ENCODE peak calls at places on chromosomes 4 and X, in four cellular contexts. G, L, E and V are unnamed samples.

GRCh38 chr4:154293427-154293826 is 198.2 kb downstream of the DCHS2 start:
- DNase-seq in L (no peak), G (no peak), E (no peak), V (no peak)

GRCh38 chrX:25049347-25049746 is 33.6 kb upstream of the ARX start:
- DNase-seq in G (no peak), E (peak; percentile 12), L (no peak), V (peak; percentile 17)

GRCh38 chr4:64271601-64272081 is 137.6 kb downstream of the TECRL start:
- DNase-seq in G (no peak), L (peak; percentile 25), E (no peak), V (peak; percentile 77)

GRCh38 chr4:8710946-8711345 is 118.4 kb downstream of the CPZ start:
- DNase-seq in L (peak; percentile 3), G (no peak), E (no peak), V (no peak)

GRCh38 chr4:44522761-44523445 is 74.3 kb upstream of the KCTD8 start:
- DNase-seq in E (no peak), L (no peak), G (no peak), V (no peak)

GRCh38 chr4:117957570-117957969 is 76.7 kb upstream of the NDST3 start:
- DNase-seq in L (no peak), E (no peak), G (no peak), V (no peak)

GRCh38 chr4:160772668-160773067 is 1391.1 kb downstream of the FSTL5 start:
- DNase-seq in L (no peak), E (no peak), G (no peak), V (peak; percentile 8)

GRCh38 chr4:183409463-183409862 is 35.0 kb upstream of the CDKN2AIP start:
- DNase-seq in E (no peak), L (no peak), G (no peak), V (no peak)

GRCh38 chrX:71118985-71119535 is 664 bp downstream of the MED12 start:
- DNase-seq in L (no peak), G (no peak), E (no peak), V (no peak)

GRCh38 chr4:75634951-75635350 is 4.6 kb upstream of the CDKL2 start:
- DNase-seq in L (no peak), E (peak; percentile 57), G (no peak), V (no peak)

GRCh38 chrX:134569306-134569705 is 89.0 kb downstream of the PLAC1 start:
- DNase-seq in E (no peak), L (no peak), G (no peak), V (no peak)

GRCh38 chr4:21290562-21290961 is 590.3 kb downstream of the PACRGL start:
- DNase-seq in G (no peak), E (no peak), L (no peak), V (no peak)

GRCh38 chr4:147714575-147715401 is 17.1 kb upstream of the ARHGAP10 start:
- DNase-seq in L (no peak), E (peak; percentile 83), G (peak; percentile 80), V (peak; percentile 68)

GRCh38 chrX:9746148-9746880 is 19.3 kb downstream of the GPR143 start:
- DNase-seq in E (peak; percentile 19), L (no peak), G (no peak), V (peak; percentile 27)

GRCh38 chr4:10160280-10160856 is 43.8 kb upstream of the WDR1 start:
- DNase-seq in L (no peak), G (no peak), E (peak; percentile 21), V (peak; percentile 20)

GRCh38 chr4:187608001-187608421 is 387.6 kb upstream of the ZFP42 start:
- DNase-seq in L (no peak), G (peak; percentile 67), E (peak; percentile 51), V (peak; percentile 20)

GRCh38 chrX:96753230-96753629 is 68.6 kb downstream of the DIAPH2 start:
- DNase-seq in L (no peak), G (no peak), E (no peak), V (no peak)

GRCh38 chr4:340011-340410 is 2.4 kb downstream of the ZNF141 start:
- DNase-seq in G (no peak), L (no peak), E (no peak), V (no peak)

GRCh38 chr4:67912051-67912450 is 28.2 kb upstream of the TMPRSS11D start:
- DNase-seq in E (no peak), G (no peak), L (no peak), V (no peak)

GRCh38 chrX:3690140-3690539 is 23.3 kb downstream of the PRKX start:
- DNase-seq in G (no peak), L (no peak), E (no peak), V (no peak)

GRCh38 chr4:8439914-8440490 is 521 bp downstream of the ACOX3 start:
- DNase-seq in E (no peak), L (no peak), G (no peak), V (no peak)

GRCh38 chr4:139266583-139267257 is 13.3 kb downstream of the MGARP start:
- DNase-seq in L (no peak), G (no peak), E (peak; percentile 85), V (peak; percentile 53)

GRCh38 chr4:113738251-113738650 is 23.3 kb downstream of the CAMK2D start:
- DNase-seq in G (peak; percentile 66), L (no peak), E (peak; percentile 76), V (peak; percentile 43)

GRCh38 chrX:7059214-7059838 is 88.2 kb upstream of the STS start:
- DNase-seq in L (no peak), E (no peak), G (no peak), V (no peak)

GRCh38 chrX:40199704-40200103 is 101.9 kb upstream of the BCOR start:
- DNase-seq in G (no peak), E (no peak), L (no peak), V (peak; percentile 30)

GRCh38 chrX:21374163-21374993 is at the start of gene CNKSR2:
- DNase-seq in E (peak; percentile 6), G (no peak), L (peak; percentile 78), V (no peak)

GRCh38 chr4:139576219-139576618 is 20.2 kb upstream of the SETD7 start:
- DNase-seq in E (no peak), L (no peak), G (no peak), V (no peak)

GRCh38 chrX:39008554-39008953 is 207.3 kb downstream of the MID1IP1 start:
- DNase-seq in G (no peak), E (peak; percentile 6), L (no peak), V (no peak)

GRCh38 chr4:163063891-163064290 is 102.8 kb downstream of the NAF1 start:
- DNase-seq in G (no peak), E (peak; percentile 26), L (no peak), V (peak; percentile 79)

GRCh38 chr4:37634180-37634579 is 52.0 kb downstream of the RELL1 start:
- DNase-seq in E (no peak), G (no peak), L (no peak), V (no peak)

GRCh38 chrX:22652596-22652995 is 347.2 kb upstream of the DDX53 start:
- DNase-seq in E (peak; percentile 57), G (no peak), L (peak; percentile 18), V (peak; percentile 13)

GRCh38 chrX:110985470-110985869 is 110.5 kb upstream of the PAK3 start:
- DNase-seq in E (no peak), L (no peak), G (no peak), V (no peak)

GRCh38 chr4:45172636-45173035 is 446.3 kb upstream of the GNPDA2 start:
- DNase-seq in L (peak; percentile 22), G (no peak), E (no peak), V (no peak)

GRCh38 chrX:112769034-112769433 is 71.6 kb downstream of the AMOT start:
- DNase-seq in E (peak; percentile 2), G (no peak), L (no peak), V (no peak)

GRCh38 chrX:49271341-49271740 is 1.7 kb downstream of the PPP1R3F start:
- DNase-seq in G (no peak), E (no peak), L (no peak), V (no peak)

GRCh38 chrX:68634649-68635227 is 12.7 kb upstream of the STARD8 start:
- DNase-seq in L (no peak), G (peak; percentile 31), E (no peak), V (no peak)

GRCh38 chr4:19358015-19358414 is 893.7 kb upstream of the SLIT2 start:
- DNase-seq in G (no peak), L (no peak), E (peak; percentile 72), V (peak; percentile 80)

DNA sequence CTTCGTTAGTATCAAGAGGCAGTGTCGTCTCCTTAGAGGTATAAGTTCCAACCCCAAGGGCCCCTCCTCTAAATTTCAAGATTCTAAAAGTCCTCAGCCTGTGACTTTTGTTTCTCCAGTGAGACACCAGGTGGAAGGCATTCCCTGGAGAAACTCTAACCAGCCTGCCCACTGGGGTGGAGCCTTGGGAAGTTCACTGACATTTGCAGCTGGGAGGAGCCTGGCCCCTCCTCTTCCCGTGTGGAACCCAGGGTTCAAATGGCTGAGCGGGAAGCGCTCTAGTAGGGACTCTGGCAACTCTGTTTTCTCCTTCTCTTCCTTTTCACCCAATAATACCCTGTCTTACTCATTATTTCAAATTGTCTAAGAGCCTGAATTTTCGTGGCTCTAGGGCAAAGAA is 325.0 kb downstream of the TLL1 start:
- DNase-seq in E (no peak), G (no peak), L (no peak), V (no peak)
- TF ChIP-seq CTCF in E (no peak), G (no peak), L (no peak), V (no peak)

GRCh38 chr4:13109536-13109935 is 374.6 kb downstream of the RAB28 start:
- DNase-seq in E (no peak), L (no peak), G (no peak), V (no peak)

GRCh38 chr4:13112030-13112429 is 372.1 kb downstream of the RAB28 start:
- DNase-seq in G (no peak), L (no peak), E (no peak), V (no peak)

GRCh38 chr4:13103382-13104015 is 380.6 kb downstream of the RAB28 start:
- DNase-seq in G (no peak), L (peak; percentile 16), E (no peak), V (no peak)

GRCh38 chr4:13102344-13102743 is 381.8 kb downstream of the RAB28 start:
- DNase-seq in G (no peak), L (no peak), E (peak; percentile 4), V (peak; percentile 35)

DNA sequence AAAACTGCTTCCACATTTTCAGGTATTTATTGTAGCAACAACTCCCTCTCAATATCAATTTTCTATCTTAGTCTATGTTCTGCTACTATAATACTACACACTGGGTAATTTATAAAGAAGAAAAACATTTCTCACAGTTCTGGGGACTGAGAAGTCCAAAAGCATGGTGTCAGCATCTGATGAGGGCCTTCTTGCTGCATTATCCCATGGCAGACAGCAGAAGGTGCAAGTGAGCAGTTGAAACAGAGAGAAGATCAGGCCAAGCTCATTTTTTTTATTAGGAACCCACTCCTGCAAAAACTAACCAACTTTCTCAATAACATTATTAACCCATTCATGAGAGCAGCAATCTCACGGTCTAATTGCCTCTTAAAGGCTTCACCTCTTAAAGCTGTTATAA is 376.0 kb downstream of the RAB28 start:
- DNase-seq in E (no peak), G (no peak), L (no peak), V (peak; percentile 2)
- TF ChIP-seq CTCF in E (peak; percentile 6), G (no peak), L (no peak), V (no peak)

GRCh38 chr4:107757860-107758476 is 37.9 kb upstream of the PAPSS1 start:
- DNase-seq in G (no peak), L (no peak), E (peak; percentile 55), V (peak; percentile 36)
- TF ChIP-seq CTCF in G (no peak), L (no peak), E (peak; percentile 42), V (peak; percentile 41)

GRCh38 chr4:74447636-74448233 is 2.8 kb downstream of the AREG start:
- DNase-seq in E (peak; percentile 48), G (no peak), L (no peak), V (peak; percentile 44)

GRCh38 chr4:74446896-74447295 is 2.0 kb downstream of the AREG start:
- DNase-seq in E (no peak), L (no peak), G (no peak), V (no peak)

GRCh38 chr4:74446193-74446868 is 1.4 kb downstream of the AREG start:
- DNase-seq in L (no peak), E (no peak), G (no peak), V (peak; percentile 54)

GRCh38 chr4:74441744-74442143 is 3.2 kb upstream of the AREG start:
- DNase-seq in E (peak; percentile 50), G (no peak), L (no peak), V (peak; percentile 40)

GRCh38 chr4:74444891-74445642 is at the start of gene AREG:
- DNase-seq in E (peak; percentile 79), L (peak; percentile 80), G (no peak), V (peak; percentile 90)
- TF ChIP-seq CTCF in E (peak; percentile 82), L (no peak), G (peak; percentile 70), V (peak; percentile 44)